ENCODE peak calls at places on chromosomes 1 and 21, in six cellular contexts. One of them, this sample, is unnamed. For H3K36me3, the result is how much of the 10 kb centered on the place peaks cover.

GRCh38 chr1:192580351-192580962 is 4.9 kb downstream of the RGS1 start:
- DNase-seq in heart left ventricle: no peak
- DNase-seq in left ventricle myocardium inferior: no peak
- DNase-seq in psoas muscle: no peak
- DNase-seq in fibroblast of lung: peak
- DNase-seq in gastrocnemius medialis: no peak
- DNase-seq in this sample: no peak

GRCh38 chr1:248782311-248782887 is 26.8 kb upstream of the LYPD8 start:
- DNase-seq in gastrocnemius medialis: no peak
- DNase-seq in psoas muscle: no peak
- DNase-seq in heart left ventricle: no peak
- DNase-seq in fibroblast of lung: no peak
- DNase-seq in left ventricle myocardium inferior: no peak
- DNase-seq in this sample: no peak

GRCh38 chr1:245797592-245798366 is 643.0 kb downstream of the KIF26B start:
- DNase-seq in fibroblast of lung: no peak
- DNase-seq in gastrocnemius medialis: no peak
- DNase-seq in left ventricle myocardium inferior: no peak
- DNase-seq in heart left ventricle: no peak
- DNase-seq in psoas muscle: no peak
- DNase-seq in this sample: no peak

GRCh38 chr1:174070614-174071013 is 48.5 kb upstream of the RC3H1 start:
- DNase-seq in fibroblast of lung: no peak
- DNase-seq in heart left ventricle: no peak
- DNase-seq in psoas muscle: no peak
- DNase-seq in left ventricle myocardium inferior: no peak
- DNase-seq in gastrocnemius medialis: no peak
- DNase-seq in this sample: no peak

GRCh38 chr1:101198842-101199636 is 37.8 kb upstream of the S1PR1 start:
- DNase-seq in left ventricle myocardium inferior: no peak
- DNase-seq in fibroblast of lung: no peak
- DNase-seq in gastrocnemius medialis: no peak
- DNase-seq in heart left ventricle: no peak
- DNase-seq in psoas muscle: no peak
- DNase-seq in this sample: no peak

GRCh38 chr1:245717611-245718010 is 562.8 kb downstream of the KIF26B start:
- DNase-seq in psoas muscle: no peak
- DNase-seq in left ventricle myocardium inferior: no peak
- DNase-seq in gastrocnemius medialis: no peak
- DNase-seq in fibroblast of lung: no peak
- DNase-seq in heart left ventricle: no peak
- DNase-seq in this sample: no peak

GRCh38 chr1:171655215-171656116 is 3.0 kb upstream of the MYOC start:
- DNase-seq in heart left ventricle: peak
- DNase-seq in psoas muscle: peak
- DNase-seq in fibroblast of lung: peak
- DNase-seq in gastrocnemius medialis: peak
- DNase-seq in left ventricle myocardium inferior: peak
- DNase-seq in this sample: peak

GRCh38 chr1:87182611-87183010 is 146.1 kb upstream of the LMO4 start:
- DNase-seq in fibroblast of lung: no peak
- DNase-seq in left ventricle myocardium inferior: no peak
- DNase-seq in psoas muscle: no peak
- DNase-seq in gastrocnemius medialis: no peak
- DNase-seq in heart left ventricle: no peak
- DNase-seq in this sample: no peak

GRCh38 chr1:226838456-226838855 is 32.0 kb upstream of the PSEN2 start:
- DNase-seq in gastrocnemius medialis: no peak
- DNase-seq in heart left ventricle: no peak
- DNase-seq in fibroblast of lung: no peak
- DNase-seq in psoas muscle: no peak
- DNase-seq in left ventricle myocardium inferior: no peak
- DNase-seq in this sample: no peak

GRCh38 chr1:111690306-111690617 is 48.9 kb downstream of the INKA2 start:
- DNase-seq in gastrocnemius medialis: no peak
- DNase-seq in heart left ventricle: peak
- DNase-seq in left ventricle myocardium inferior: no peak
- DNase-seq in fibroblast of lung: peak
- DNase-seq in psoas muscle: no peak
- DNase-seq in this sample: no peak

GRCh38 chr21:33067457-33067856 is 2.5 kb upstream of the OLIG1 start:
- DNase-seq in fibroblast of lung: no peak
- DNase-seq in left ventricle myocardium inferior: no peak
- DNase-seq in gastrocnemius medialis: no peak
- DNase-seq in heart left ventricle: no peak
- DNase-seq in psoas muscle: no peak
- DNase-seq in this sample: no peak

GRCh38 chr1:41537788-41538351 is 53.4 kb upstream of the EDN2 start:
- DNase-seq in psoas muscle: peak
- DNase-seq in heart left ventricle: peak
- DNase-seq in fibroblast of lung: peak
- DNase-seq in gastrocnemius medialis: peak
- DNase-seq in left ventricle myocardium inferior: peak
- DNase-seq in this sample: peak

GRCh38 chr1:183543619-183544204 is 46.5 kb downstream of the NCF2 start:
- DNase-seq in left ventricle myocardium inferior: no peak
- DNase-seq in fibroblast of lung: peak
- DNase-seq in gastrocnemius medialis: no peak
- DNase-seq in heart left ventricle: no peak
- DNase-seq in psoas muscle: no peak
- DNase-seq in this sample: no peak

GRCh38 chr1:30133414-30134055 is 589.9 kb downstream of the MATN1 start:
- DNase-seq in gastrocnemius medialis: no peak
- DNase-seq in heart left ventricle: no peak
- DNase-seq in psoas muscle: no peak
- DNase-seq in fibroblast of lung: no peak
- DNase-seq in left ventricle myocardium inferior: no peak
- DNase-seq in this sample: no peak

GRCh38 chr1:164767257-164768044 is 208.5 kb downstream of the PBX1 start:
- DNase-seq in psoas muscle: no peak
- DNase-seq in heart left ventricle: no peak
- DNase-seq in left ventricle myocardium inferior: no peak
- DNase-seq in fibroblast of lung: peak
- DNase-seq in gastrocnemius medialis: no peak
- DNase-seq in this sample: no peak

GRCh38 chr1:92470216-92470615 is 16.5 kb downstream of the GFI1 start:
- DNase-seq in fibroblast of lung: no peak
- DNase-seq in left ventricle myocardium inferior: no peak
- DNase-seq in psoas muscle: no peak
- DNase-seq in gastrocnemius medialis: no peak
- DNase-seq in heart left ventricle: no peak
- DNase-seq in this sample: no peak

GRCh38 chr1:242455052-242455361 is 69.5 kb downstream of the PLD5 start:
- DNase-seq in fibroblast of lung: no peak
- DNase-seq in gastrocnemius medialis: no peak
- DNase-seq in heart left ventricle: no peak
- DNase-seq in left ventricle myocardium inferior: no peak
- DNase-seq in psoas muscle: no peak
- DNase-seq in this sample: no peak

GRCh38 chr1:242449211-242449610 is 75.3 kb downstream of the PLD5 start:
- DNase-seq in gastrocnemius medialis: no peak
- DNase-seq in fibroblast of lung: no peak
- DNase-seq in heart left ventricle: no peak
- DNase-seq in left ventricle myocardium inferior: no peak
- DNase-seq in psoas muscle: no peak
- DNase-seq in this sample: no peak

GRCh38 chr1:242452573-242452972 is 71.9 kb downstream of the PLD5 start:
- DNase-seq in gastrocnemius medialis: no peak
- DNase-seq in fibroblast of lung: no peak
- DNase-seq in psoas muscle: no peak
- DNase-seq in heart left ventricle: no peak
- DNase-seq in left ventricle myocardium inferior: no peak
- DNase-seq in this sample: no peak

DNA sequence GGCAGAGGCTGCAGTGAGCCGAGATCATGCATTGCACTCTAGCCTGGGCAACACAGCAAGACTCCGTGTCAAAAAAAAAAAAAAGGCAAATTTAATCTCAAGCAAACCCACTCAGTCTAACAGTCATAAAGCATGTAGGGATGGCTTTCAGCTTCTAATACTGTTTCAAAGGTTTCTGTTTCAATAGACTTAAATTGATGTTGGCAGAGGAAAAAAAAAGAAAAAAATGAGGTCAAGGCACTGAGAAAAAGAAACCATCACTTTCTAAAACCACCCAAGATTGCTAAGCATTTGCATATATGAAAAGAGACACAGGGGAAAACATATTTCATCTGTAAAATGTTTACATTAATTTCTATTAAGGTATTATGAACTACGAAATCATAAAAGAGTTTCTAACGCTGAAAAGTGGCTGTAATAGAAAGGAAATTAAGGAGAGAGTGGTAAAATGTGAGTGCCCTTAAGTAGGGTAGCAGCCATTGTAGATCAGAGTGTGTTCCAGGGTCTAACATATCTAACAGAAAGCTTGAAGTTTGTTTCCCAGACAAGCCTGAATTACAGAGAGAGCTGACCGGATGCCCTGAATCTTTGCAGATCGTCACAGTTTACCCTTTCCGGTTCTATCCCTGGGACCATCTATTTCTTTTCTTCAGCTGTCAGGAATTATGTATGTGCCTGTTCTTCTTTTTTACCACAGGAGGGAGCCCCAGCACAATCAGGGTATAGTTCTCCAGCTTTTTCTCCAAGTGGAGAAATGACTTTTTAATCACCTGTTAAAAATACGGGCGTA is 70.0 kb downstream of the PLD5 start:
- DNase-seq in left ventricle myocardium inferior: no peak
- DNase-seq in psoas muscle: no peak
- DNase-seq in gastrocnemius medialis: no peak
- DNase-seq in heart left ventricle: no peak
- DNase-seq in fibroblast of lung: peak
- DNase-seq in this sample: no peak
- H3K36me3 ChIP-seq in left ventricle myocardium inferior: under half
- H3K36me3 ChIP-seq in psoas muscle: under half
- H3K36me3 ChIP-seq in gastrocnemius medialis: under half
- H3K36me3 ChIP-seq in heart left ventricle: under half
- H3K36me3 ChIP-seq in fibroblast of lung: under half
- H3K36me3 ChIP-seq in this sample: under half

DNA sequence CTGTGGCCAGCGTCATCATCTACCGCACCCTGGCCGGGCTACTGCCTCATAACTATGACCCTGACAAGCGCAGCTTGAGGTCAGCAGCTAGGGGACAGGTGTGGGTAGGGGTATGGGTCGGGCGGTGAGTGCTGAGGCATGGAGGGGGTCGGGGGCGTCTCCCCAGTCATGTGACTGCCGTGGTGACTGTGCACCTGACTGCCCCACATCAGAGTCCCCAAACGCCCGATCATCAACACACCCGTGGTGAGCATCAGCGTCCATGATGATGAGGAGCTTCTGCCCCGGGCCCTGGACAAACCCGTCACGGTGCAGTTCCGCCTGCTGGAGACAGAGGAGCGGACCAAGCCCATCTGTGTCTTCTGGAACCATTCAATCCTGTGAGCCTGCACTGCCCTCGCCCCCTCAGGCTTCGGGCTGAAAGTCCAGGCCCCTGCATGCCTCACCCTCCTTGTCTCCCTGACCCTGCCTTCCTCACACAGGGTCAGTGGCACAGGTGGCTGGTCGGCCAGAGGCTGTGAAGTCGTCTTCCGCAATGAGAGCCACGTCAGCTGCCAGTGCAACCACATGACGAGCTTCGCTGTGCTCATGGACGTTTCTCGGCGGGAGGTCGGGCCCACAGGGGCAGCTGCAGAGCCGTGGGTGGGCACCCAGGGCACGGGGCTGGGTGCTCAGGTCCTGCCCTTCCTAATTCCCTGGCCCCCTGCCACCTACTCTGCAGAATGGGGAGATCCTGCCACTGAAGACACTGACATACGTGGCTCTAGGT is 13.5 kb downstream of the PSRC1 start:
- DNase-seq in left ventricle myocardium inferior: no peak
- DNase-seq in gastrocnemius medialis: no peak
- DNase-seq in psoas muscle: peak
- DNase-seq in heart left ventricle: no peak
- DNase-seq in fibroblast of lung: no peak
- DNase-seq in this sample: no peak
- H3K27ac ChIP-seq in left ventricle myocardium inferior: no peak
- H3K27ac ChIP-seq in gastrocnemius medialis: no peak
- H3K27ac ChIP-seq in psoas muscle: no peak
- H3K27ac ChIP-seq in heart left ventricle: no peak
- H3K27ac ChIP-seq in fibroblast of lung: no peak
- H3K27ac ChIP-seq in this sample: no peak

GRCh38 chr1:201103666-201104065 is 8.6 kb downstream of the CACNA1S start:
- DNase-seq in psoas muscle: peak
- DNase-seq in left ventricle myocardium inferior: no peak
- DNase-seq in gastrocnemius medialis: peak
- DNase-seq in heart left ventricle: no peak
- DNase-seq in fibroblast of lung: no peak
- DNase-seq in this sample: no peak

GRCh38 chr1:201098992-201099391 is 13.2 kb downstream of the CACNA1S start:
- DNase-seq in left ventricle myocardium inferior: no peak
- DNase-seq in fibroblast of lung: no peak
- DNase-seq in gastrocnemius medialis: no peak
- DNase-seq in psoas muscle: peak
- DNase-seq in heart left ventricle: no peak
- DNase-seq in this sample: no peak

GRCh38 chr1:201096977-201097856 is 15.0 kb downstream of the CACNA1S start:
- DNase-seq in left ventricle myocardium inferior: no peak
- DNase-seq in fibroblast of lung: no peak
- DNase-seq in gastrocnemius medialis: peak
- DNase-seq in psoas muscle: peak
- DNase-seq in heart left ventricle: no peak
- DNase-seq in this sample: no peak

GRCh38 chr1:201104141-201104540 is 8.1 kb downstream of the CACNA1S start:
- DNase-seq in left ventricle myocardium inferior: no peak
- DNase-seq in psoas muscle: peak
- DNase-seq in gastrocnemius medialis: peak
- DNase-seq in heart left ventricle: no peak
- DNase-seq in fibroblast of lung: no peak
- DNase-seq in this sample: no peak

DNA sequence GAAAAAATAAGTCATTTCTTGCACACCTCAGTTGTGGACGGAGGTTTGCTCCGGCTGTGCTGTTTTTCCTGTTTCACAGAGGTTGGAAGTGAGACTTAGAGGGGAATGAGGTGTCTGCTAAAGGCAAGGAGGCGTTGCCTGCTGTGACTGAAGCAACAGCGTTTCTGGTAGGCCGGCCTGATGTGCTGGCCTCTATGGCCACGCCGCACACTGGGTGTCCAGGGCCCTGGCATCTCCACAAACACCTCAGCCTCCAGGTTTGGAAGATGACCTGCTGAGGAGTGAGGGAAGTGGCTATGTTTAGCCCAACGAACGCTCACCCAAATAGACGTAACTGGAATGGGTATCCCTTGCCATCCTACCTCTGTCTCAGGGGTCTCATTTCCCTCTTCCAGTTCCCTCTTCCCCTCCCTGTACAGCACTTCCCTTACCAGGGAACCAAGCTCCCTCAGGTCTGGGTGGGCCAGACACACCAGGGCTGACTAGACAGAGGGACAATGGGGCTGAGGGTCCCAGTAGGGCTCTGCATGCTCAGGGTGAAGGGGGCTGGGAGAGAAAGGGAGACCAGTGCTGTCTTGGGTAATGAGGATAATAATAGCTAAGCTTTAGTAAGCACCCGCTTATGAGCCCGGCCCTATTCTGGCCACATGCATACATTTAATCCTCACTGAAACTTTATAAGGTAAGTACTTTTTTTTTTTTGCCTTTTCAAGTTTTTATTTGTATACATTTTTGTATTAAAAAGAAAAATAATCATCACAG is 11.9 kb downstream of the CACNA1S start:
- DNase-seq in psoas muscle: peak
- DNase-seq in heart left ventricle: no peak
- DNase-seq in fibroblast of lung: no peak
- DNase-seq in gastrocnemius medialis: peak
- DNase-seq in left ventricle myocardium inferior: no peak
- DNase-seq in this sample: no peak
- TF ChIP-seq CTCF in psoas muscle: no peak
- TF ChIP-seq CTCF in heart left ventricle: no peak
- TF ChIP-seq CTCF in fibroblast of lung: no peak
- TF ChIP-seq CTCF in gastrocnemius medialis: no peak
- TF ChIP-seq CTCF in left ventricle myocardium inferior: no peak
- TF ChIP-seq CTCF in this sample: no peak

GRCh38 chr1:23278717-23279116 is 61.4 kb upstream of the HTR1D start:
- DNase-seq in fibroblast of lung: no peak
- DNase-seq in gastrocnemius medialis: no peak
- DNase-seq in psoas muscle: no peak
- DNase-seq in heart left ventricle: no peak
- DNase-seq in left ventricle myocardium inferior: no peak
- DNase-seq in this sample: no peak
- H3K36me3 ChIP-seq in fibroblast of lung: under half
- H3K36me3 ChIP-seq in gastrocnemius medialis: under half
- H3K36me3 ChIP-seq in psoas muscle: under half
- H3K36me3 ChIP-seq in heart left ventricle: under half
- H3K36me3 ChIP-seq in left ventricle myocardium inferior: under half
- H3K36me3 ChIP-seq in this sample: under half

This sample was measured in right lobe of liver.